ENCODE peak calls at places on chromosomes 5 and 9, in five cellular contexts. T is CD4-positive, alpha-beta memory T cell; Z is left lung; N is aorta; O is psoas muscle. L is an unnamed sample. For H3K4me1 and H3K36me3, the result is how much of the 10 kb centered on the place peaks cover.

GRCh38 chr5:137610598-137610997 is 111.5 kb upstream of the SPOCK1 start:
- DNase-seq in N (no peak), T (no peak), O (no peak), Z (no peak), L (no peak)

GRCh38 chr5:176671890-176672615 is 24.8 kb downstream of the TSPAN17 start:
- DNase-seq in Z (no peak), O (no peak), T (no peak), N (peak), L (no peak)

GRCh38 chr5:142700566-142700965 is 14.7 kb upstream of the FGF1 start:
- DNase-seq in O (no peak), T (no peak), N (no peak), Z (no peak), L (no peak)

GRCh38 chr5:149421834-149422233 is 42.7 kb upstream of the IL17B start:
- DNase-seq in N (no peak), T (no peak), O (no peak), Z (no peak), L (no peak)

GRCh38 chr9:125754096-125754495 is 6.9 kb downstream of the PBX3 start:
- DNase-seq in Z (no peak), T (no peak), N (no peak), O (no peak), L (no peak)

GRCh38 chr5:13478831-13479465 is 465.5 kb downstream of the DNAH5 start:
- DNase-seq in Z (no peak), O (no peak), T (no peak), N (no peak), L (no peak)

GRCh38 chr5:156582193-156582598 is 255.2 kb downstream of the SGCD start:
- DNase-seq in O (no peak), Z (no peak), T (no peak), N (no peak), L (no peak)

GRCh38 chr9:35948901-35949318 is 9.0 kb downstream of the OR2S2 start:
- DNase-seq in O (no peak), N (no peak), Z (no peak), T (no peak), L (peak)

GRCh38 chr5:180366303-180366702 is 13.2 kb upstream of the GFPT2 start:
- DNase-seq in T (no peak), Z (no peak), N (peak), O (peak), L (no peak)

GRCh38 chr5:139574641-139575312 is 13.6 kb downstream of the UBE2D2 start:
- DNase-seq in Z (no peak), N (no peak), O (no peak), T (peak), L (no peak)

GRCh38 chr5:142777108-142777507 is 6.9 kb downstream of the ARHGAP26 start:
- DNase-seq in Z (no peak), T (no peak), N (no peak), O (no peak), L (no peak)

GRCh38 chr5:176596689-176597416 is 13.1 kb downstream of the GPRIN1 start:
- DNase-seq in Z (no peak), T (peak), N (no peak), O (peak), L (peak)

GRCh38 chr5:172123269-172123692 is 64.7 kb downstream of the STK10 start:
- DNase-seq in Z (no peak), O (peak), T (no peak), N (peak), L (peak)

GRCh38 chr5:67998709-67999251 is 216.8 kb upstream of the PIK3R1 start:
- DNase-seq in T (no peak), O (peak), Z (peak), N (peak), L (no peak)

GRCh38 chr5:179239256-179240135 is 105.8 kb downstream of the ADAMTS2 start:
- DNase-seq in T (no peak), Z (no peak), N (no peak), O (no peak), L (no peak)

GRCh38 chr5:153151558-153151957 is 338.9 kb upstream of the GRIA1 start:
- DNase-seq in O (no peak), T (no peak), Z (no peak), N (no peak), L (no peak)

GRCh38 chr9:89814340-89815040 is 209.7 kb downstream of the GADD45G start:
- DNase-seq in Z (no peak), O (peak), T (no peak), N (peak), L (no peak)

GRCh38 chr9:134624119-134624826 is 17.3 kb upstream of the COL5A1 start:
- DNase-seq in N (peak), O (no peak), Z (peak), T (no peak), L (no peak)

GRCh38 chr9:98873535-98874432 is 66.3 kb downstream of the GALNT12 start:
- DNase-seq in Z (no peak), N (peak), T (no peak), O (peak), L (no peak)

DNA sequence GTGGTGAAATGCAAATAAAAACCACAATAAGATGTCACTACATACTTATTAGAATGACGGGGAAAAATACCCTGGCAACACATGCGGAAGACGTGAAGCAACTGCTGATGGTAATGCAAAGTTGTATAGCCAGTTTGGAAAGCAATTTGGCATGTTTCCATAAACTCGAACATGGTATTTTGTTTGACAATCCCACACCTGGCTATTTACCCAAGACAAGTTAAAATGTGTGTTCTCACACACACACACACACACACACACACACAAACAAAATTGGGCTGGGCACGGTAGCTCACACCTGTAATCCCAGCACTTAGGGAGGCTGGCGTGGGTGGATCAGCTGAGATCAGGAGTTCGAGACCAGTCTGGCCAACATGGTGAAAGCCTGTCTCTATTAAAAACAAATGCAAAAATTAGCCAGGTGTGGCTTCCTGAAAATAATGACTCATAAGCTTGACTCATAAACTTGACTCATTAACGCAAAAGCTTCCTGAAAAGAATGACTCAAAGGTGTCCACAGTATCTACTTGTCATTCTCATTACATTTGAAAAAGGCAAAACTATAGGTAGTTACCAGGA is 456.5 kb downstream of the CDH18 start:
- DNase-seq in N (no peak), O (no peak), Z (no peak), T (no peak), L (no peak)
- H3K4me3 ChIP-seq in N (no peak), O (no peak), Z (no peak), T (no peak), L (no peak)

DNA sequence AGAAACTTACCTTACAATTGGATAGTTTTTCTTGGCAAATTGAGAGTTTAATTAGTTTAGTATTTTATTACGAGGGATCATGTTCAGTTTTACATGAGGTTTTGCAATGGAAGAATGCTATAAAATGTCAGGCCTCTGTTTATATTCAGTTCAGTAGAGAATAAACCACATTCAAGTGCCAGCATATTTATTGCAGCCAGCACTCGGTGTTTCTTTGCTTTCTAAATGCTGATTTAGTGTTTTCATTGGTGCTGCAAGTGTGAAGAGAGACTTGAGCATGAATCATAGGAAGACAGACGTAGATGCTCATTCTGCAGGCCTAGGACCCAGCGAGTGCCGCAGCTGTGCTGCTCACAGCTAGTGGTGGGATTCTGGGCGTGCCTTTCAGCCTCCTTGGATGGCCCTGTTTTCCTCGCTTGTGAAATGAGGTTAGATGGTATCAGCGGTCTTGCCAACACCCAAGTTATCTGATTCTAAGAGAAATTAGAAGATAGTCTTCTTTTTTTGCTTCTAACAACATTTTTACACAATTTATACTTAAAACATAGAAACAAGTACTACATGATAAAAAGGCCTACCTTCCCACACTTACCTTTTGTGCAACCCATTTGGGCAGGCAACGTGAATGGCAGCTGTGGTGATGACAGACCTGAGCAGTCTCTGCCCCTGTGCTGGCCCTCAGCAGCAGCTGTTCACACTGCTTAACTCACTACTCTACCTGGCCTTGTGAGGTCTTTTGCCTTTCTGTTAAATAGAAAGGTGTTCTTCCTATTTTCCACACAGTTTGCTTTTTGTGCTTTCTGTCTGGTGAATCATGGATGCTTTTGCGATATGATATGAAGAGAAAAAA is 26.8 kb upstream of the TNFAIP8 start:
- DNase-seq in T (peak), O (no peak), Z (no peak), N (no peak), L (peak)
- H3K4me1 ChIP-seq in T (half or more), O (under half), Z (half or more), N (under half), L (under half)

DNA sequence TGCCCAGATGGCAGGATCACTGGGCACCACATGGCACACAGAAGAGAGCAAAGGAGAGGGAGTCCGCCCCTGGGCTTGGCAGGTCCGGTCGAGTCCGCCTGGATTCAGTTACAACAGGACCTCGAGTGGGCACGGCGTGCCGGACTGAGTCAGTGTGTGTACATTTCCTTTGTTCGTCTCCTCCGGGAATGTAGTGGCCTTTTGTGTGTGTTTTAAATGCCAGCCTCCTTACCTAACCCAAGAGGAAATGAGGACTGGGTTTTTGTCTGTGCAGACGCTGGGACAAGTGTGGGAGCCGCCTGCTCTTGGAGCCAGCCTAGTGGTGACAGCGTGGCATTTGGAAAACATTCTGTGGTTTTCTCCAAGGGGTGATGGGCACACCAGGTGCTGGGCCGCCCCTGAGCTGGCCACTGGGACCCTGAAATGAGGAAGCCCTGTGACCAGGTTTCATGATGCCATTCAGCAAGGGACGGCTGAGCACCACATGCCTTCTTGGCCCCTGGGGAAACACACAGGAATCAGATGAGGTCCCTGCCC is 9.6 kb downstream of the NEK6 start:
- DNase-seq in T (no peak), N (peak), O (peak), Z (peak), L (peak)
- H3K36me3 ChIP-seq in T (under half), N (under half), O (under half), Z (under half), L (under half)

DNA sequence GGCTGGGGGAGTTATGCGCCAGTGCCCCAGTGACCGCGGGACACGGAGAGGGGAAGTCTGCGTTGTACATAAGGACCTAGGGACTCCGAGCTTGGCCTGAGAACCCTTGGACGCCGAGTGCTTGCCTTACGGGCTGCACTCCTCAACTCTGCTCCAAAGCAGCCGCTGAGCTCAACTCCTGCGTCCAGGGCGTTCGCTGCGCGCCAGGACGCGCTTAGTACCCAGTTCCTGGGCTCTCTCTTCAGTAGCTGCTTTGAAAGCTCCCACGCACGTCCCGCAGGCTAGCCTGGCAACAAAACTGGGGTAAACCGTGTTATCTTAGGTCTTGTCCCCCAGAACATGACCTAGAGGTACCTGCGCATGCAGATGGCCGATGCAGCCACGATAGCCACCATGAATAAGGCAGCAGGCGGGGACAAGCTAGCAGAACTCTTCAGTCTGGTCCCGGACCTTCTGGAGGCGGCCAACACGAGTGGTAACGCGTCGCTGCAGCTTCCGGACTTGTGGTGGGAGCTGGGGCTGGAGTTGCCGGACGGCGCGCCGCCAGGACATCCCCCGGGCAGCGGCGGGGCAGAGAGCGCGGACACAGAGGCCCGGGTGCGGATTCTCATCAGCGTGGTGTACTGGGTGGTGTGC is at the start of gene RXFP3:
- DNase-seq in O (no peak), N (no peak), T (no peak), Z (peak), L (no peak)
- H3K4me3 ChIP-seq in O (peak), N (no peak), T (no peak), Z (peak), L (no peak)

DNA sequence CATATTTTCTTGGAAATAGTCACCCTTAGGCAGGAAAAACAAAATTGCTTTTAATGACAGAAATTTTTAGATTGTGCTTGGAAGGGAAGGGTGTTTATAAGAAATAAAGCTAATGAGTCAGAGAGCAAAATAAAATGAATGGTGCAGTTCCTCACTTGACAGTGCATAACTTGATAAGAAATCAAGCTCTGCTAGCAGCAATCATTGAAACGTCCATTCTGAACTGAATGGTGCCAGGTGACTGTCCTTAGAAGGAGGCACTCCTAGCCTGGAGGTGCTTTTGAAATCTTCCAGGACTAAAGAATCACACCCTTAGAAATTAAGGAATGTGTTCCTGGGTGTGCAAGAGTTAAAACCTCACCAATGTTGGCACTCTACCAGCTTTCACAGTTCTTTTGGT is 202.5 kb downstream of the EFNA5 start:
- DNase-seq in N (no peak), T (no peak), Z (no peak), O (no peak), L (no peak)
- H3K4me1 ChIP-seq in N (under half), T (under half), Z (under half), O (under half), L (under half)

DNA sequence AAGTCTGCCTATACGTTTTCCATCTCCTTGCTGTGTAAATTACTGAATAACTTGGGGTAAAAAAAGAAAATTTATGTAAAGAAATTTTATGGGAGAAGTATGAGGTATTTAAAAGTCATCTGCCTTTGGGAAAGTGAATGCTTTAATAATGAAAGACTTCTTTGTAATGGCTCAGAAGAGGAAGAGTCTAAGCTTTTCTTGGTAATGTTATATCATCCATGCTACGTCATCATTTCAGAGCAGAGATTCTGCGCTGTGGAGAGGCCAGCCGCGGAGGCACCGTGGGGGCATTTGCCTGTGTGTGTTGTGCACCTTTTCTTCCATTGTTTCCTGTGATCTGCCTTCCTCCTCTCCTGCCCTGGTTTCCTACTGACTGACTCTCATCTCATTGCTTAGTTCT is 78.2 kb downstream of the GOLM1 start:
- DNase-seq in O (no peak), N (no peak), T (no peak), Z (no peak), L (no peak)
- H3K36me3 ChIP-seq in O (half or more), N (under half), T (under half), Z (half or more), L (under half)

DNA sequence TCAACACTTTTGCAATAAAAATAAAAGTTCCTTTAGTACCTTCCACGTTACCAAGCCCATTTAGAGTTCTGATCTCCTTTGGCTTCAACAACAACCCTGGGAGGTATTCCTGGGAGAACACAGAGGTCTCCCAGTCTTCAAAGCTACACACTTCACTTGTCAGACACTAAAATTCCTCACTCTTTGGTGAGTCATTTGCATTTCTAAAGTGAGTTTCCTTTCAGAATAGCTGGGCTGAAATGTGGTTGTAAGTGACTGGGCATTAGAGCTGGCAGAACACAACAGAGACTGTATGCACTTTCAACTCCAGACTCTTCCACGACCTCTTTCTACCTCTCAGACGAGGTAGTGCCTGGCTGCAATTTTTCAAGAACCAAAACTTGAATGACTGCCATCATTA is 11.5 kb upstream of the F2RL1 start:
- DNase-seq in O (no peak), N (no peak), T (no peak), Z (no peak), L (no peak)
- H3K4me3 ChIP-seq in O (no peak), N (no peak), T (no peak), Z (no peak), L (no peak)

GRCh38 chr9:130182090-130182909 is 10.1 kb downstream of the NCS1 start:
- DNase-seq in Z (no peak), O (no peak), N (no peak), T (no peak), L (no peak)
- H3K4me1 ChIP-seq in Z (under half), O (under half), N (under half), T (under half), L (under half)

GRCh38 chr5:39214912-39215709 is 4.3 kb downstream of the FYB1 start:
- DNase-seq in T (peak), Z (no peak), N (no peak), O (no peak), L (no peak)

GRCh38 chr5:39211773-39212172 is 7.6 kb downstream of the FYB1 start:
- DNase-seq in Z (no peak), O (no peak), T (peak), N (no peak), L (no peak)

GRCh38 chr5:39215857-39216256 is 3.5 kb downstream of the FYB1 start:
- DNase-seq in N (no peak), T (no peak), Z (no peak), O (no peak), L (no peak)

GRCh38 chr5:39216621-39217020 is 2.7 kb downstream of the FYB1 start:
- DNase-seq in Z (no peak), N (no peak), O (no peak), T (no peak), L (no peak)

GRCh38 chr5:39213437-39214207 is 5.7 kb downstream of the FYB1 start:
- DNase-seq in O (no peak), Z (no peak), T (no peak), N (no peak), L (no peak)
- H3K36me3 ChIP-seq in O (under half), Z (under half), T (under half), N (under half), L (under half)

DNA sequence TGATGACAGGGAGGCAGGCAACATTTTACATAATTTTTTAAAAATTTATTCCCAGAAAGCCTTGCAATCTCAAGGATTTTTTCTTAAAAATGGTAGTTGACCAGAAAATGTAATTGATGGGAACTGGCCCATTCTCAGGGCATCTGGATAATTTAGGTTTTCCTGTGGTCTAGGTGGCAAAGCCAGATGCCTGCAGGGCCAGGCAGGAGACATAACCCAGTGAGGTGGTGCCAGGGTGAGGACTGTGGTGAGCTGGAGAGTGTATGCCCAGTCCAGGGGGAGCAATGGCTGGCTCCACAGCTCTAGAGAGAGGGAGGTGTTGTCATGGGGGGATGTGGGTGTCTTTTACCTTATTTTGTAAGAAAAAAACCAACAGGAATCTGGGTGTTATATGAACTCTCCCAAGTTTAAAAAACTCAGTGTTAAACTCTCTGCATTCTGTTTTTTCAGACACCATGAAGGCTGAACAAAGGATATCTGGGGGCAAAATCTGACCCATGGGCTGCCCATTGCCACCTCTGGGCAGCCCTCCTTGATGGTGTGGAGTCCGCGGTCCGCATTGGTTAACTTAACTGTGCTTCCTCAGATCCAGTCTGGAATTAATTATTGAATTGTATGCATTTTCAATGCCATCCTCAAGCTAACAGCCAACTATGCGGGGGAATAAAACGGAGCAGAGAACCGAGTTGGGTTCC is 43.9 kb downstream of the BOD1 start:
- DNase-seq in O (no peak), Z (no peak), N (no peak), T (no peak), L (no peak)
- H3K4me3 ChIP-seq in O (peak), Z (no peak), N (no peak), T (no peak), L (no peak)